ENCODE peak calls at places on chromosomes 2 and 18, in six cellular contexts. K, Q, B, P, L and N are unnamed samples.

GRCh38 chr2:169005994-169006393 is 25.1 kb downstream of the ABCB11 start:
- DNase-seq in P (no peak), Q (no peak), B (no peak), K (no peak), L (no peak), N (no peak)

GRCh38 chr2:157838442-157839161 is 37.5 kb downstream of the ACVR1 start:
- DNase-seq in P (peak; percentile 70), Q (peak; percentile 55), B (no peak), L (peak; percentile 82), K (peak; percentile 91), N (no peak)

GRCh38 chr2:205474746-205475145 is 207.6 kb upstream of the NRP2 start:
- DNase-seq in B (no peak), L (peak; percentile 81), Q (no peak), K (no peak), P (peak; percentile 74), N (no peak)

GRCh38 chr2:190948671-190949070 is 65.3 kb downstream of the STAT1 start:
- DNase-seq in Q (no peak), B (no peak), P (peak; percentile 2), K (no peak), L (peak; percentile 66), N (no peak)

GRCh38 chr18:33749831-33750230 is 171.8 kb downstream of the ASXL3 start:
- DNase-seq in L (no peak), B (no peak), P (no peak), Q (no peak), K (peak; percentile 47), N (no peak)

GRCh38 chr2:205858781-205859478 is 176.6 kb downstream of the NRP2 start:
- DNase-seq in B (no peak), L (peak; percentile 58), Q (no peak), P (no peak), K (no peak), N (no peak)

GRCh38 chr2:199455533-199456382 is 2.0 kb downstream of the SATB2 start:
- DNase-seq in P (peak; percentile 84), K (no peak), Q (peak; percentile 78), L (peak; percentile 40), B (no peak), N (no peak)

GRCh38 chr2:222102746-222103349 is 195.9 kb downstream of the PAX3 start:
- DNase-seq in Q (no peak), L (peak; percentile 1), B (no peak), K (no peak), P (no peak), N (no peak)

GRCh38 chr2:241413929-241414580 is 58.0 kb downstream of the FARP2 start:
- DNase-seq in L (no peak), B (no peak), K (no peak), P (peak; percentile 25), Q (no peak), N (no peak)

GRCh38 chr2:234257859-234258561 is 207.5 kb downstream of the SPP2 start:
- DNase-seq in K (no peak), Q (peak; percentile 73), B (no peak), L (peak; percentile 98), P (peak; percentile 97), N (no peak)

GRCh38 chr2:119728421-119728820 is 31.3 kb upstream of the PTPN4 start:
- DNase-seq in L (no peak), B (no peak), K (no peak), Q (no peak), P (no peak), N (no peak)

GRCh38 chr2:28356095-28356911 is 36.4 kb upstream of the FOSL2 start:
- DNase-seq in B (peak; percentile 91), Q (no peak), K (no peak), P (peak; percentile 99), L (peak; percentile 96), N (no peak)

GRCh38 chr2:103810875-103811274 is 1043.0 kb upstream of the POU3F3 start:
- DNase-seq in B (no peak), K (no peak), Q (no peak), L (no peak), P (no peak), N (no peak)

GRCh38 chr2:27653397-27653796 is 10.0 kb downstream of the SUPT7L start:
- DNase-seq in K (no peak), L (peak; percentile 22), Q (no peak), P (no peak), B (no peak), N (no peak)

GRCh38 chr2:200871151-200871550 is 6.7 kb upstream of the CLK1 start:
- DNase-seq in B (no peak), P (no peak), L (no peak), K (no peak), Q (no peak), N (no peak)

GRCh38 chr2:236646441-236646840 is 76.8 kb downstream of the ACKR3 start:
- DNase-seq in L (no peak), B (peak; percentile 20), P (no peak), Q (no peak), K (no peak), N (no peak)

GRCh38 chr18:25310045-25310444 is 41.9 kb downstream of the ZNF521 start:
- DNase-seq in K (peak; percentile 29), P (no peak), B (no peak), Q (peak; percentile 21), L (peak; percentile 71), N (no peak)

GRCh38 chr2:11624893-11625292 is 45.1 kb downstream of the NTSR2 start:
- DNase-seq in L (no peak), B (peak; percentile 22), Q (no peak), P (no peak), K (no peak), N (no peak)

GRCh38 chr18:51077217-51077616 is 47.2 kb downstream of the SMAD4 start:
- DNase-seq in B (no peak), K (no peak), P (no peak), Q (no peak), L (peak; percentile 75), N (no peak)

GRCh38 chr2:63789318-63790051 is 52.2 kb upstream of the UGP2 start:
- DNase-seq in L (peak; percentile 59), B (no peak), P (no peak), K (no peak), Q (no peak), N (no peak)

GRCh38 chr2:41326801-41327200 is 721.0 kb upstream of the PKDCC start:
- DNase-seq in P (no peak), Q (peak; percentile 53), L (no peak), B (no peak), K (no peak), N (no peak)

GRCh38 chr18:50369672-50370071 is 5.2 kb upstream of the SKA1 start:
- DNase-seq in L (no peak), B (no peak), P (no peak), K (no peak), Q (no peak), N (no peak)

GRCh38 chr2:221896505-221897151 is 324.5 kb upstream of the EPHA4 start:
- DNase-seq in K (no peak), P (peak; percentile 84), L (peak; percentile 10), Q (no peak), B (no peak), N (no peak)

GRCh38 chr2:26347286-26347865 is 787 bp upstream of the ADGRF3 start:
- DNase-seq in P (peak; percentile 55), B (no peak), K (no peak), L (peak; percentile 67), Q (peak; percentile 33), N (no peak)

GRCh38 chr2:151907286-151907932 is 79.2 kb upstream of the ARL5A start:
- DNase-seq in L (no peak), P (no peak), Q (no peak), B (no peak), K (no peak), N (no peak)

GRCh38 chr18:57077786-57078552 is 68.9 kb upstream of the BOD1L2 start:
- DNase-seq in L (no peak), P (no peak), Q (no peak), K (peak; percentile 76), B (no peak), N (no peak)

GRCh38 chr18:48946329-48946835 is 4.4 kb downstream of the SMAD7 start:
- DNase-seq in P (peak; percentile 92), K (no peak), L (peak; percentile 80), B (no peak), Q (peak; percentile 14), N (no peak)